ENCODE peak calls at places on chromosomes 1 and 21, in four cellular contexts. F is endothelial cell of umbilical vein, E is ovary, V is vagina. N is an unnamed sample.

GRCh38 chr1:179831852-179832699 is 45.5 kb downstream of the TOR1AIP2 start:
- DNase-seq in F (no peak), E (no peak), V (no peak), N (no peak)

GRCh38 chr1:24909388-24909898 is 20.6 kb downstream of the RUNX3 start:
- DNase-seq in F (peak; percentile 69), E (no peak), V (no peak), N (peak; percentile 10)

GRCh38 chr1:227541796-227542152 is 21.6 kb upstream of the ZNF678 start:
- DNase-seq in F (no peak), E (peak; percentile 60), V (peak; percentile 62), N (peak; percentile 53)

GRCh38 chr21:40672602-40673001 is 174.4 kb downstream of the DSCAM start:
- DNase-seq in F (no peak), E (no peak), V (no peak), N (no peak)

GRCh38 chr1:27833470-27833869 is 2.9 kb downstream of the PPP1R8 start:
- DNase-seq in F (no peak), E (no peak), V (no peak), N (no peak)

GRCh38 chr1:109307363-109308021 is 681 bp upstream of the MYBPHL start:
- DNase-seq in F (no peak), E (no peak), V (no peak), N (peak; percentile 24)

GRCh38 chr1:179058343-179059184 is 23.3 kb upstream of the TOR3A start:
- DNase-seq in F (no peak), E (no peak), V (no peak), N (no peak)

GRCh38 chr1:203057831-203058673 is 27.8 kb downstream of the MYOG start:
- DNase-seq in F (no peak), E (no peak), V (no peak), N (no peak)

GRCh38 chr21:46454634-46455390 is 3.9 kb upstream of the DIP2A start:
- DNase-seq in F (peak; percentile 16), E (no peak), V (no peak), N (peak; percentile 46)

GRCh38 chr1:54543729-54544496 is 4.1 kb upstream of the ACOT11 start:
- DNase-seq in F (no peak), E (no peak), V (no peak), N (no peak)

GRCh38 chr21:26814374-26814773 is 30.8 kb downstream of the ADAMTS1 start:
- DNase-seq in F (no peak), E (no peak), V (no peak), N (no peak)

GRCh38 chr1:60041783-60042182 is 31.8 kb downstream of the C1orf87 start:
- DNase-seq in F (no peak), E (no peak), V (no peak), N (no peak)

GRCh38 chr1:114345930-114346479 is 165.0 kb downstream of the TRIM33 start:
- DNase-seq in F (peak; percentile 2), E (peak; percentile 71), V (peak; percentile 87), N (no peak)

GRCh38 chr1:114349891-114350605 is 161.0 kb downstream of the TRIM33 start:
- DNase-seq in F (no peak), E (no peak), V (peak; percentile 69), N (no peak)

GRCh38 chr1:114347431-114348209 is 163.4 kb downstream of the TRIM33 start:
- DNase-seq in F (no peak), E (no peak), V (peak; percentile 77), N (no peak)

GRCh38 chr1:114344656-114345055 is 166.3 kb downstream of the TRIM33 start:
- DNase-seq in F (no peak), E (no peak), V (peak; percentile 52), N (no peak)

DNA sequence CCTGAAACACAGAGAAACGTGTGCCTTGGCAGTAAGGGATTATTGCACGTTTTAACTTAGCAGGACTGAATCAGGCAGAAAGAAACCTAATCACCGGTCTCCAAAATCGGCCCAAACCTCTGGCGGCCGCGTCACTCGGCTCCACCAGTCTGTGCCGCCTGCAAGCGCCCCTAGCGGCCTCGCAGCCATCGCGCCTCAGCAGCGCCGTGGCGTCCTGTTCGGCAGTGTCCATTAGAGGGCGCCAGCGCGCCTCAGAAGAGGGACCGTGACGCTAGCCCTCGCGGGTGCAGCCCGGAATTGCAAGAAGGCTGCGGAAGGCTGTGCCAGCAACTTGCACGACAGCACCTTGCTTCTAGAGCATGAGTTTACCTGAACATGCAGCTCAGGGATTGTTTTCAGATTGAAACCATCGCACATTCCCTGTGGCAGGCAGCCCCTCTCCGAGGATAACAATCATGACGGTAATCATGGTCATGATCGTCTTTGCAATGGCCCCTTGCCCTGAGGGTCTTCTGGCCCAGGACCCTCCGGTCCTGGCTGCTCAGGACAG is 164.4 kb downstream of the TRIM33 start:
- DNase-seq in F (peak; percentile 94), E (peak; percentile 99), V (peak; percentile 94), N (peak; percentile 93)
- TF ChIP-seq POLR2A in F (no peak), E (no peak), V (no peak), N (no peak)

GRCh38 chr1:45346473-45346872 is 6.2 kb upstream of the MUTYH start:
- DNase-seq in F (no peak), E (no peak), V (no peak), N (no peak)
- TF ChIP-seq POLR2A in F (no peak), E (no peak), V (no peak), N (no peak)

DNA sequence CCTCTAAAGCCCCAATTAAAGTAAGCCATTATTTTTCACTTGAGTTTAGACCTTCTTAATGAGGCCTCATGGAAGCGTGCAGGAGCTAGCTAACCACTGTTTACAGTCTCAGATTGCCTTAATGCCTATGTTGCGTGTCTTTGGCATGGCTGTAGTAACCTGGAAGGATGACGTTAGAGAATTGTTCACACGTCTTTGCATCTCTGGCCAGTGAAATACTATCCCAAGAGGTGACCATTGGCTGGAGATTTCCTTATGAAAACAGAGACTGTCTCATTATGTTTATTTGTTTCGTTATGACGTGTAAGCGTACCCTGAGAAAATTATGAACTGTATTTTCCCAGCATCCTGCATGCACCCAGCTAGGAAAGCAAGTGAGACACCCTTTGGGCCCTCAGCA is 18.6 kb upstream of the BMP8A start:
- DNase-seq in F (no peak), E (no peak), V (no peak), N (no peak)
- TF ChIP-seq POLR2A in F (no peak), E (no peak), V (no peak), N (no peak)

GRCh38 chr1:3137111-3138100 is 68.4 kb downstream of the PRDM16 start:
- DNase-seq in F (no peak), E (no peak), V (no peak), N (no peak)
- TF ChIP-seq POLR2A in F (no peak), E (no peak), V (no peak), N (no peak)